ENCODE peak calls at places on chromosomes 3 and 15, in nine cellular contexts. O is A549, P is uterus, Y is HCT116, U is transverse colon, K is IMR-90, W is H54, X is esophagus squamous epithelium, H is ovary. J is an unnamed sample.

GRCh38 chr3:159782724-159783421 is 205.8 kb upstream of the IL12A start:
- DNase-seq in O (no peak), H (no peak), U (peak), K (no peak), W (no peak), X (no peak), Y (no peak), P (no peak), J (no peak)

GRCh38 chr15:100727291-100727851 is 125.0 kb downstream of the ASB7 start:
- DNase-seq in X (no peak), W (no peak), H (no peak), P (peak), U (no peak), Y (no peak), O (no peak), K (no peak), J (no peak)

GRCh38 chr3:175340338-175341015 is 481.3 kb downstream of the NAALADL2 start:
- DNase-seq in P (no peak), K (no peak), U (no peak), W (no peak), X (no peak), O (no peak), Y (no peak), H (no peak), J (no peak)

GRCh38 chr3:72379500-72380187 is 468.6 kb downstream of the SHQ1 start:
- DNase-seq in W (no peak), P (no peak), K (no peak), Y (no peak), H (no peak), U (no peak), X (no peak), O (no peak), J (no peak)

GRCh38 chr15:67145307-67145610 is 79.9 kb downstream of the SMAD3 start:
- DNase-seq in X (no peak), P (no peak), U (no peak), Y (no peak), H (no peak), K (no peak), W (no peak), O (no peak), J (no peak)

GRCh38 chr3:1374471-1374870 is 281.6 kb downstream of the CNTN6 start:
- DNase-seq in X (no peak), K (no peak), Y (no peak), H (no peak), P (no peak), O (no peak), W (no peak), U (no peak), J (no peak)

GRCh38 chr3:157405457-157405856 is 31.2 kb upstream of the PTX3 start:
- DNase-seq in O (no peak), K (peak), X (no peak), W (no peak), H (no peak), Y (no peak), P (no peak), U (no peak), J (no peak)

GRCh38 chr3:156964562-156964961 is 138.4 kb downstream of the LEKR1 start:
- DNase-seq in Y (no peak), P (no peak), U (no peak), H (no peak), W (no peak), O (no peak), X (no peak), K (peak), J (no peak)

GRCh38 chr15:89121414-89121813 is 33.2 kb downstream of the ABHD2 start:
- DNase-seq in H (no peak), U (peak), P (no peak), K (no peak), Y (no peak), O (no peak), W (no peak), X (no peak), J (peak)

GRCh38 chr15:62994975-62995730 is 47.4 kb upstream of the TPM1 start:
- DNase-seq in H (no peak), U (no peak), W (no peak), X (no peak), Y (no peak), K (peak), P (no peak), O (peak), J (no peak)

GRCh38 chr3:6860149-6860548 is 766 bp upstream of the GRM7 start:
- DNase-seq in H (no peak), U (no peak), W (no peak), X (no peak), P (no peak), O (no peak), Y (no peak), K (no peak), J (no peak)

GRCh38 chr3:13425692-13426091 is 5.6 kb upstream of the NUP210 start:
- DNase-seq in O (no peak), H (no peak), W (no peak), Y (no peak), U (no peak), K (no peak), X (no peak), P (no peak), J (no peak)

GRCh38 chr15:59229453-59229852 is 22.8 kb downstream of the LDHAL6B start:
- DNase-seq in K (no peak), X (no peak), H (no peak), W (no peak), O (no peak), Y (no peak), P (no peak), U (no peak), J (no peak)

GRCh38 chr3:195079636-195080035 is 191.3 kb downstream of the XXYLT1 start:
- DNase-seq in W (no peak), Y (no peak), K (peak), X (no peak), U (no peak), P (no peak), O (no peak), H (no peak), J (no peak)

DNA sequence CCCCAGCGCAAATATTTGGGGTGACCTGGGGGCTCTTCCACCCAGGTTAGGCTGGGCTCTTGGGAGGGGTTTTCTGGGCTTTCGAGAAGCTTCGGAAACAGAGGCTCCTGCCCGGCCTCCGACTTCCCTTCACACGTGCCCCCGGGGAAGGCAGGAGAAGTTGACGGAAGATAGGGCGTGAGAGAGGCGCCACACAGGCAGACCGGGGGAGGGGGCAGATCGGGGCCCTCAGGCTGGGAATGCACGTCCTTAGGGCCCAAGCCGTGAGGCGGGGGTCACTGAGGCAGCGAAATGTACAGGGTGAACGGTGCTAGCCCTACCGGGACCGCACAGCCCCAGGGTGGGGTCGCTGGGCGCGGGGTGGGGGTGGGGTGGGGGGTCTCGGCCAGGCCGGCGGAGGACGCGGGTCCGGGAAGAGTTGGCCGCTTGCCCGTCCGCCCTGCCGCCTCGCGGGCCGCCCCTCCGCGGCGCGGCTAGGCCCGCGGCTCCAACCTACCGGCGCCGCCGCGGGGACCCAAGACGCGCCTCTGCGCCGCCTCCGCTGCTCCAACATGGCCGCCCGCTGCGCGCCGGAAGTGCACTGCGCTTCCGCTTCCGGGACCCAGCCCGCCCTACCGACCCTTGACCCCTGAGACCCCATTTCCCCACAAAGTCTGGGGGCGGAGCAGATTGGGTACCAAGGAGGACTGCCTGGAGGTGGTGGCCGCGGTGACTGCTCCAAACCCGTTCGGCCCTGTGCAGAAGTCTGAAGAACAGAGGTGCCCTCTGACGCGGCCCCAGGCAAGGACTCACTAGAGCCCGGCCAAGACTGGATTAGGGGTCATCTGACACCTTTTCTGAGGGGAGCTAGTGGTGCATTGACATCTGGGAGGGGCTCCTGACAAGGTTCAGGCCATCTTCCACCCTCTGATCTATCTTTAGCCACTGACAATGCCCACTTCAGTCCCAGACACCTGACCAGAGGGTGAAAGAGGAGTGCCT is at the start of gene CCDC71:
- DNase-seq in X (no peak), U (peak), K (peak), O (peak), P (peak), W (peak), Y (peak), H (peak), J (peak)
- TF ChIP-seq POLR2A in X (peak), U (no peak), K (peak), O (peak), P (peak), W (peak), Y (peak), H (peak), J (peak)

DNA sequence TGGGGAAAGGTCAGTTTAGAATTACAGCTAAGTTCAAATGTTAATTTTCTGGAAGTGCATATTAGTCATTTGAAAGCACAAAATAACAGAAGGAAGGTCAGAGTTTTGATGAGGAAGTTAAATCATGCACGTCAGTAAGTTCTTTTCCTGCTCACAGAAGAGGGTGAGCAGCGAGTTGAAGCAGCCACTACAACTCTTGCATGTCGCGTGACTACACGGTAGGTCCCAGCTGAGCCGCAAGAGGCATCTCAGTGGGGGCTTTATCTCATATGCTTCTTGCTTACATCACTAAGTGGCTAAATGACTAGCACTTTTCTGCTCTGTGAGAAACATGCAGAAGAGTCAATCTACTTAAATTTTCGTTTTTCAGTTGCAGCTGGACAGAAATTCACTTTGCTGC is 21.3 kb upstream of the SEC62 start:
- DNase-seq in O (no peak), P (no peak), Y (no peak), H (no peak), K (no peak), W (no peak), U (peak), X (peak), J (peak)
- TF ChIP-seq POLR2A in O (no peak), P (no peak), Y (no peak), H (no peak), K (no peak), W (no peak), U (no peak), X (no peak), J (no peak)

GRCh38 chr3:193830791-193831191 is 237.8 kb downstream of the OPA1 start:
- DNase-seq in P (no peak), X (no peak), Y (no peak), K (no peak), H (no peak), W (no peak), U (no peak), O (no peak), J (no peak)
- TF ChIP-seq POLR2A in P (no peak), X (no peak), Y (no peak), K (no peak), H (no peak), W (no peak), U (no peak), O (no peak), J (no peak)

GRCh38 chr3:5186089-5186853 is 1.2 kb upstream of the EDEM1 start:
- DNase-seq in K (no peak), U (no peak), H (no peak), P (no peak), Y (no peak), X (no peak), O (no peak), W (no peak), J (no peak)

GRCh38 chr3:5188419-5189405 is 1.2 kb downstream of the EDEM1 start:
- DNase-seq in H (no peak), U (peak), K (peak), O (peak), W (no peak), Y (no peak), X (no peak), P (no peak), J (peak)

GRCh38 chr3:5186854-5187151 is 704 bp upstream of the EDEM1 start:
- DNase-seq in K (peak), P (no peak), X (no peak), U (no peak), O (no peak), Y (no peak), W (no peak), H (no peak), J (no peak)

GRCh38 chr3:5187152-5187919 is at the start of gene EDEM1:
- DNase-seq in Y (peak), K (peak), U (peak), O (peak), W (peak), H (peak), P (peak), X (peak), J (peak)

GRCh38 chr3:5187920-5188418 is 462 bp downstream of the EDEM1 start:
- DNase-seq in W (peak), P (peak), X (no peak), K (peak), O (peak), Y (no peak), U (peak), H (peak), J (no peak)
- TF ChIP-seq POLR2A in W (peak), P (peak), X (no peak), K (peak), O (peak), Y (no peak), U (no peak), H (no peak), J (no peak)

GRCh38 chr3:192916455-192917257 is 1.0 kb downstream of the MB21D2 start:
- DNase-seq in W (peak), K (peak), H (peak), U (peak), O (peak), X (no peak), P (peak), Y (no peak), J (peak)
- TF ChIP-seq POLR2A in W (no peak), K (no peak), H (no peak), U (peak), O (no peak), X (no peak), P (no peak), Y (no peak), J (no peak)

GRCh38 chr3:45127130-45127822 is 18.9 kb downstream of the CDCP1 start:
- DNase-seq in X (no peak), O (no peak), W (no peak), K (no peak), U (no peak), P (no peak), H (no peak), Y (no peak), J (no peak)
- TF ChIP-seq POLR2A in X (no peak), O (no peak), W (no peak), K (no peak), U (no peak), P (no peak), H (no peak), Y (no peak), J (no peak)

GRCh38 chr3:15606434-15606891 is 4.9 kb downstream of the BTD start:
- DNase-seq in Y (no peak), H (no peak), O (no peak), W (no peak), P (no peak), U (peak), K (no peak), X (no peak), J (peak)

GRCh38 chr3:15595955-15596354 is 5.4 kb downstream of the HACL1 start:
- DNase-seq in U (no peak), H (no peak), O (no peak), P (no peak), Y (no peak), W (no peak), X (no peak), K (no peak), J (no peak)

GRCh38 chr3:15601046-15601398 is 347 bp downstream of the HACL1 start:
- DNase-seq in Y (no peak), K (peak), W (no peak), O (peak), U (no peak), P (no peak), X (no peak), H (no peak), J (no peak)

GRCh38 chr3:15602146-15602536 is 596 bp downstream of the BTD start:
- DNase-seq in X (no peak), Y (no peak), P (no peak), U (no peak), W (peak), H (no peak), K (no peak), O (peak), J (no peak)

GRCh38 chr3:15601399-15602145 is at the start of the genes BTD and HACL1:
- DNase-seq in H (peak), P (peak), Y (peak), U (peak), X (no peak), O (peak), K (peak), W (peak), J (peak)
- TF ChIP-seq POLR2A in H (peak), P (peak), Y (peak), U (peak), X (peak), O (peak), K (peak), W (peak), J (peak)

J was measured in Peyer's patch.